ENCODE peak calls at places on chromosomes 2 and 18, in seven cellular contexts. Y is PC-9, V is GM12878, J is MM.1S, C is GM23338, U is fibroblast of lung, S is endothelial cell of umbilical vein. X is an unnamed sample.

GRCh38 chr2:169363570-169364150 is 1.3 kb upstream of the LRP2 start:
- DNase-seq in Y (no peak), U (peak; percentile 8), J (peak; percentile 67), V (no peak), S (peak; percentile 6), C (peak; percentile 53), X (no peak)

GRCh38 chr2:37795938-37796337 is 124.5 kb upstream of the CDC42EP3 start:
- DNase-seq in V (no peak), C (no peak), Y (peak; percentile 33), U (peak; percentile 66), J (no peak), S (no peak), X (no peak)

GRCh38 chr2:37789988-37790387 is 118.5 kb upstream of the CDC42EP3 start:
- DNase-seq in V (no peak), Y (no peak), U (no peak), S (no peak), C (no peak), J (no peak), X (no peak)

GRCh38 chr2:7450188-7451156 is 533.3 kb downstream of the RNF144A start:
- DNase-seq in C (no peak), Y (no peak), J (no peak), V (no peak), S (no peak), U (no peak), X (no peak)

GRCh38 chr2:43427032-43427424 is 168.8 kb downstream of the THADA start:
- DNase-seq in V (no peak), S (no peak), J (no peak), C (no peak), U (no peak), Y (no peak), X (no peak)

GRCh38 chr2:85780316-85781092 is 26.7 kb downstream of the ATOH8 start:
- DNase-seq in S (no peak), U (no peak), Y (no peak), C (no peak), V (no peak), J (no peak), X (no peak)

GRCh38 chr18:57149031-57149430 is 2.1 kb downstream of the BOD1L2 start:
- DNase-seq in Y (no peak), U (no peak), V (no peak), S (no peak), J (no peak), C (no peak), X (no peak)

GRCh38 chr18:55185391-55185790 is 226.1 kb upstream of the CCDC68 start:
- DNase-seq in J (no peak), S (no peak), C (no peak), Y (no peak), V (no peak), U (no peak), X (no peak)

GRCh38 chr2:222074674-222075073 is 224.1 kb downstream of the PAX3 start:
- DNase-seq in S (no peak), V (no peak), C (peak; percentile 52), U (no peak), Y (no peak), J (no peak), X (no peak)

GRCh38 chr2:12923907-12924610 is 207.3 kb downstream of the TRIB2 start:
- DNase-seq in S (peak; percentile 71), V (no peak), U (peak; percentile 43), Y (no peak), C (no peak), J (no peak), X (no peak)

GRCh38 chr18:6605115-6605869 is 124.2 kb upstream of the ARHGAP28 start:
- DNase-seq in J (no peak), S (no peak), Y (no peak), U (peak; percentile 76), C (no peak), V (no peak), X (no peak)

GRCh38 chr18:5434425-5434824 is 109.4 kb downstream of the EPB41L3 start:
- DNase-seq in U (no peak), Y (no peak), V (no peak), J (no peak), S (no peak), C (no peak), X (no peak)
- TF ChIP-seq EZH2 in U (no peak), Y (no peak), V (no peak), J (no peak), S (no peak), C (no peak), X (no peak)

GRCh38 chr2:110866036-110866435 is 133.7 kb downstream of the ACOXL start:
- DNase-seq in C (no peak), Y (no peak), U (no peak), S (no peak), V (no peak), J (no peak), X (no peak)

GRCh38 chr2:110868971-110869370 is 136.6 kb downstream of the ACOXL start:
- DNase-seq in Y (no peak), U (no peak), J (no peak), S (no peak), V (no peak), C (no peak), X (no peak)

GRCh38 chr2:110865188-110865587 is 132.8 kb downstream of the ACOXL start:
- DNase-seq in U (peak; percentile 55), Y (no peak), J (peak; percentile 94), V (peak; percentile 85), S (no peak), C (no peak), X (no peak)

GRCh38 chr2:110866496-110866895 is 134.1 kb downstream of the ACOXL start:
- DNase-seq in Y (no peak), S (no peak), V (no peak), U (no peak), J (no peak), C (peak; percentile 30), X (no peak)

DNA sequence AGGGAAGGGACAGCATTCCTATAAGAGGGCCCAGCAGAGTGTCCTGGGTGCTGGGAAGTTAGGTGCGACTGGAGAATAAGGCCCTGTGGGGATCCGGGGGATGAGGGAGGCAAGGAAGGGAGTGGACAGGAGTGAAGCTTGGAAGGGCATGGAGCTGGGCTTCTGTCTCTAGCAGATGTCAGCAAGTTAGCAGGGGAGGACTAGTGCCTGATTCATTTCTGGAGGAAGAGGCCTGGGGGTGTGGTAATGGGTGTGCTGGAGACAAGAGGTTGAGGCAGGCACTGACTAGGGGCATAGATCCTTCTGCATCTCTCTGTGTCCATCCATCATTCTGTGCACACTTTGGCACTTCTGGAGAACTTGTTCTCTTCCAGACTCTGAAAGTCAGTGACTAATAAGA is 134.7 kb downstream of the ACOXL start:
- DNase-seq in V (no peak), U (no peak), J (no peak), Y (no peak), S (no peak), C (no peak), X (no peak)
- H3K4me1 ChIP-seq in V (peaks cover 39% of the 10 kb centered on the region), U (no peaks in the 10 kb centered on the region), J (peaks cover 45% of the 10 kb centered on the region), Y (peaks cover 8% of the 10 kb centered on the region), S (no peaks in the 10 kb centered on the region), C (peaks cover 15% of the 10 kb centered on the region), X (no peaks in the 10 kb centered on the region)

DNA sequence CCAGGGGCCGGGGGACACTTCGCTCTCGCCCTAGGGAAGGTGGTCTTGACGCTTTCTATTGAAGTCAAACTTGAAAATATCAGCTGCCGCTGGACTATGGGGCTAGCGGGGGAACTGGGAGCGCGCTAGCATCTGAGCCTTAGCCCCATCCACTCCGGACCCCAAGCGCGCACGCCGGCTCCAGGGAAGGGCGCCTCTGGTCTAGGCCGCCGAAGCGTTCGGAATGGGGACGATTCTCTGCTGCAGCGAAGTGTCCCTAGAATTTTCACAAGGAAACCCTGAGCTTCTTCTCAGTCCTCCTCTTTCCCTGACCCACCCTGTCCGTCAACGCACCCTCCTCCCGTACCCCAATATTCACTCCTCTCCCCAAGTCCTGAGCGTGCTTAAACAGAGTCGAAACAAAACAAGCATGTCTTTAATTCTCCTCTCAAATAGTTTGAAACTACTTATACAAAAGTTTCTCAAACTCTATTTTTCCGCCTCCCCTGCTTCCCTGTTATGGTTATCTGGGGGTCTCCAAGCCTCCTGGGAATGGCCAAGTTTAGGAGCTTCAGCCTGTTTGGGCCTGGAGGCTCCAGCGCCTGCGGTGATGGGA is 5.0 kb downstream of the RAX start:
- DNase-seq in V (no peak), J (no peak), C (peak; percentile 20), U (no peak), S (no peak), Y (no peak), X (no peak)
- H3K27me3 ChIP-seq in V (peaks cover 46% of the 10 kb centered on the region), J (peaks cover 56% of the 10 kb centered on the region), C (peaks cover 99% of the 10 kb centered on the region), U (peaks cover 92% of the 10 kb centered on the region), S (peaks cover 94% of the 10 kb centered on the region), Y (no peaks in the 10 kb centered on the region), X (peaks cover 10% of the 10 kb centered on the region)

GRCh38 chr2:56676966-56677365 is 493.2 kb downstream of the CCDC85A start:
- DNase-seq in Y (no peak), C (no peak), S (no peak), U (no peak), V (no peak), J (peak; percentile 2), X (no peak)
- TF ChIP-seq EZH2 in Y (no peak), C (no peak), S (no peak), U (no peak), V (no peak), J (no peak), X (no peak)

DNA sequence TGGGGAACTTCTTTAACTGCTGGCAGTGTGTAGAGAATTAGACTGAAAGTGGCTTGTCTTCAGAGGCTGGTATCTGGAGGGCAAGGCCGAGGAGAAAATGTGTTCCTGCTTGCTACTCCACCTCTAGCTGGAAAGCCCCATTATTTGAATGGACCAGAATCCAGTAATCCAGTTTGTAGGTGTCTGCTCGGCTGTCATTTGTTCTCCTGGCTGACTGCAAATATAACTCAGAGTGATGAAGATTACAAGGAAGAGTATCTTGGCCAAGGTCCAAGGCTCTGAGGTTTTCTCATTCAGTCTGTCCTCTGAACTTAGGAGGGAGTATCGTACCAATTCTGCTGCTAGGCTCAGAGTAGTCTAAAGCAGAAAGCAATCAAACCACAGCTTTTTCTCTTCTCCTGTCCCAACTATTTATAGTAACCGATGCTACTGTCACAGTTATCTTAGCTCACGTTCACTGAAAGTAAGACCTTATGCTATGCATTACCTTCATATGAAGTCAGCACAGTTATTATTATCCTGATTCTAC is 228.6 kb downstream of the SETBP1 start:
- DNase-seq in Y (no peak), C (no peak), V (peak; percentile 68), S (no peak), U (no peak), J (peak; percentile 93), X (no peak)
- H3K4me1 ChIP-seq in Y (no peaks in the 10 kb centered on the region), C (no peaks in the 10 kb centered on the region), V (peaks cover 45% of the 10 kb centered on the region), S (no peaks in the 10 kb centered on the region), U (no peaks in the 10 kb centered on the region), J (peaks cover 90% of the 10 kb centered on the region), X (no peaks in the 10 kb centered on the region)

GRCh38 chr2:210660-211059 is 53.2 kb downstream of the SH3YL1 start:
- DNase-seq in S (no peak), C (no peak), J (no peak), U (no peak), Y (peak; percentile 12), V (no peak), X (no peak)
- H3K27me3 ChIP-seq in S (no peaks in the 10 kb centered on the region), C (no peaks in the 10 kb centered on the region), J (no peaks in the 10 kb centered on the region), U (no peaks in the 10 kb centered on the region), Y (peaks cover 7% of the 10 kb centered on the region), V (no peaks in the 10 kb centered on the region), X (peaks cover 33% of the 10 kb centered on the region)

X was measured in A673.